ENCODE peak calls at places on chromosome 4, in eight cellular contexts. One of them, this sample, is unnamed.

GRCh38 chr4:69167300-69167699 is 47.2 kb downstream of the UGT2B11 start:
- DNase-seq in H1: no peak
- DNase-seq in cardiac fibroblast: peak; percentile 33
- DNase-seq in spleen: no peak
- DNase-seq in fibroblast of pulmonary artery: peak; percentile 20
- DNase-seq in fibroblast of lung: peak; percentile 35
- DNase-seq in epithelial cell of esophagus: no peak
- DNase-seq in choroid plexus epithelial cell: no peak
- DNase-seq in this sample: peak; percentile 3

GRCh38 chr4:108037884-108038283 is 48.2 kb downstream of the HADH start:
- DNase-seq in fibroblast of lung: no peak
- DNase-seq in epithelial cell of esophagus: peak; percentile 13
- DNase-seq in fibroblast of pulmonary artery: no peak
- DNase-seq in H1: no peak
- DNase-seq in choroid plexus epithelial cell: no peak
- DNase-seq in spleen: no peak
- DNase-seq in cardiac fibroblast: peak; percentile 7
- DNase-seq in this sample: no peak

GRCh38 chr4:103375278-103375677 is 177.1 kb upstream of the CENPE start:
- DNase-seq in fibroblast of pulmonary artery: peak; percentile 72
- DNase-seq in spleen: no peak
- DNase-seq in cardiac fibroblast: peak; percentile 71
- DNase-seq in choroid plexus epithelial cell: peak; percentile 58
- DNase-seq in fibroblast of lung: peak; percentile 76
- DNase-seq in epithelial cell of esophagus: peak; percentile 69
- DNase-seq in H1: no peak
- DNase-seq in this sample: no peak

GRCh38 chr4:73679836-73680235 is 59.6 kb upstream of the RASSF6 start:
- DNase-seq in cardiac fibroblast: peak; percentile 62
- DNase-seq in choroid plexus epithelial cell: peak; percentile 38
- DNase-seq in epithelial cell of esophagus: peak; percentile 41
- DNase-seq in spleen: no peak
- DNase-seq in H1: no peak
- DNase-seq in fibroblast of pulmonary artery: peak; percentile 75
- DNase-seq in fibroblast of lung: peak; percentile 87
- DNase-seq in this sample: no peak

GRCh38 chr4:28287837-28288236 is 1427.2 kb downstream of the STIM2 start:
- DNase-seq in fibroblast of lung: peak; percentile 95
- DNase-seq in H1: no peak
- DNase-seq in cardiac fibroblast: peak; percentile 99
- DNase-seq in choroid plexus epithelial cell: peak; percentile 97
- DNase-seq in epithelial cell of esophagus: peak; percentile 95
- DNase-seq in spleen: no peak
- DNase-seq in fibroblast of pulmonary artery: peak; percentile 95
- DNase-seq in this sample: peak; percentile 85

GRCh38 chr4:19577121-19577520 is 674.6 kb upstream of the SLIT2 start:
- DNase-seq in spleen: no peak
- DNase-seq in fibroblast of pulmonary artery: no peak
- DNase-seq in cardiac fibroblast: no peak
- DNase-seq in fibroblast of lung: peak; percentile 10
- DNase-seq in choroid plexus epithelial cell: peak; percentile 36
- DNase-seq in H1: no peak
- DNase-seq in epithelial cell of esophagus: no peak
- DNase-seq in this sample: peak; percentile 14

GRCh38 chr4:128653514-128654420 is 155.7 kb upstream of the JADE1 start:
- DNase-seq in spleen: no peak
- DNase-seq in H1: no peak
- DNase-seq in choroid plexus epithelial cell: peak; percentile 78
- DNase-seq in epithelial cell of esophagus: no peak
- DNase-seq in fibroblast of pulmonary artery: peak; percentile 87
- DNase-seq in fibroblast of lung: no peak
- DNase-seq in cardiac fibroblast: peak; percentile 24
- DNase-seq in this sample: peak; percentile 97

GRCh38 chr4:81136161-81136910 is 78.7 kb downstream of the PRKG2 start:
- DNase-seq in spleen: no peak
- DNase-seq in choroid plexus epithelial cell: peak; percentile 85
- DNase-seq in H1: no peak
- DNase-seq in cardiac fibroblast: peak; percentile 95
- DNase-seq in epithelial cell of esophagus: no peak
- DNase-seq in fibroblast of pulmonary artery: peak; percentile 96
- DNase-seq in fibroblast of lung: peak; percentile 93
- DNase-seq in this sample: peak; percentile 58

GRCh38 chr4:6469144-6469543 is 3.3 kb downstream of the PPP2R2C start:
- DNase-seq in epithelial cell of esophagus: no peak
- DNase-seq in H1: no peak
- DNase-seq in fibroblast of lung: no peak
- DNase-seq in fibroblast of pulmonary artery: no peak
- DNase-seq in cardiac fibroblast: no peak
- DNase-seq in choroid plexus epithelial cell: no peak
- DNase-seq in spleen: peak; percentile 17
- DNase-seq in this sample: no peak

GRCh38 chr4:74104145-74104544 is 5.2 kb upstream of the CXCL2 start:
- DNase-seq in cardiac fibroblast: no peak
- DNase-seq in spleen: no peak
- DNase-seq in choroid plexus epithelial cell: peak; percentile 22
- DNase-seq in epithelial cell of esophagus: no peak
- DNase-seq in fibroblast of pulmonary artery: peak; percentile 83
- DNase-seq in H1: no peak
- DNase-seq in fibroblast of lung: peak; percentile 55
- DNase-seq in this sample: peak; percentile 68

GRCh38 chr4:166657261-166657660 is 577.0 kb downstream of the SPOCK3 start:
- DNase-seq in epithelial cell of esophagus: peak; percentile 36
- DNase-seq in fibroblast of pulmonary artery: peak; percentile 52
- DNase-seq in fibroblast of lung: peak; percentile 78
- DNase-seq in cardiac fibroblast: peak; percentile 16
- DNase-seq in H1: no peak
- DNase-seq in choroid plexus epithelial cell: peak; percentile 30
- DNase-seq in spleen: no peak
- DNase-seq in this sample: no peak

GRCh38 chr4:15158410-15159091 is 156.3 kb downstream of the CPEB2 start:
- DNase-seq in fibroblast of pulmonary artery: no peak
- DNase-seq in epithelial cell of esophagus: peak; percentile 89
- DNase-seq in cardiac fibroblast: no peak
- DNase-seq in H1: no peak
- DNase-seq in choroid plexus epithelial cell: no peak
- DNase-seq in fibroblast of lung: no peak
- DNase-seq in spleen: no peak
- DNase-seq in this sample: no peak

GRCh38 chr4:91471280-91471679 is 832.5 kb upstream of the GRID2 start:
- DNase-seq in choroid plexus epithelial cell: no peak
- DNase-seq in fibroblast of pulmonary artery: no peak
- DNase-seq in cardiac fibroblast: no peak
- DNase-seq in spleen: peak; percentile 41
- DNase-seq in epithelial cell of esophagus: no peak
- DNase-seq in fibroblast of lung: no peak
- DNase-seq in H1: no peak
- DNase-seq in this sample: no peak

GRCh38 chr4:73721419-73721818 is 18.9 kb upstream of the CXCL8 start:
- DNase-seq in H1: no peak
- DNase-seq in fibroblast of lung: peak; percentile 78
- DNase-seq in cardiac fibroblast: peak; percentile 94
- DNase-seq in choroid plexus epithelial cell: peak; percentile 84
- DNase-seq in epithelial cell of esophagus: peak; percentile 82
- DNase-seq in fibroblast of pulmonary artery: peak; percentile 92
- DNase-seq in spleen: no peak
- DNase-seq in this sample: peak; percentile 91

GRCh38 chr4:100063355-100063754 is 113.3 kb upstream of the H2AZ1 start:
- DNase-seq in spleen: no peak
- DNase-seq in H1: no peak
- DNase-seq in epithelial cell of esophagus: peak; percentile 31
- DNase-seq in fibroblast of pulmonary artery: no peak
- DNase-seq in choroid plexus epithelial cell: no peak
- DNase-seq in cardiac fibroblast: peak; percentile 30
- DNase-seq in fibroblast of lung: no peak
- DNase-seq in this sample: no peak

GRCh38 chr4:118765399-118765798 is 70.5 kb downstream of the SEC24D start:
- DNase-seq in spleen: no peak
- DNase-seq in fibroblast of lung: peak; percentile 98
- DNase-seq in fibroblast of pulmonary artery: peak; percentile 97
- DNase-seq in choroid plexus epithelial cell: peak; percentile 99
- DNase-seq in epithelial cell of esophagus: peak; percentile 86
- DNase-seq in cardiac fibroblast: peak; percentile 96
- DNase-seq in H1: no peak
- DNase-seq in this sample: peak; percentile 96

GRCh38 chr4:57911203-57911602 is 801.0 kb upstream of the IGFBP7 start:
- DNase-seq in spleen: no peak
- DNase-seq in choroid plexus epithelial cell: no peak
- DNase-seq in epithelial cell of esophagus: no peak
- DNase-seq in cardiac fibroblast: no peak
- DNase-seq in H1: no peak
- DNase-seq in fibroblast of pulmonary artery: no peak
- DNase-seq in fibroblast of lung: no peak
- DNase-seq in this sample: no peak

GRCh38 chr4:84878090-84878489 is 88.4 kb downstream of the WDFY3 start:
- DNase-seq in H1: no peak
- DNase-seq in spleen: no peak
- DNase-seq in epithelial cell of esophagus: peak; percentile 69
- DNase-seq in cardiac fibroblast: peak; percentile 96
- DNase-seq in choroid plexus epithelial cell: peak; percentile 87
- DNase-seq in fibroblast of lung: peak; percentile 89
- DNase-seq in fibroblast of pulmonary artery: peak; percentile 85
- DNase-seq in this sample: peak; percentile 82

DNA sequence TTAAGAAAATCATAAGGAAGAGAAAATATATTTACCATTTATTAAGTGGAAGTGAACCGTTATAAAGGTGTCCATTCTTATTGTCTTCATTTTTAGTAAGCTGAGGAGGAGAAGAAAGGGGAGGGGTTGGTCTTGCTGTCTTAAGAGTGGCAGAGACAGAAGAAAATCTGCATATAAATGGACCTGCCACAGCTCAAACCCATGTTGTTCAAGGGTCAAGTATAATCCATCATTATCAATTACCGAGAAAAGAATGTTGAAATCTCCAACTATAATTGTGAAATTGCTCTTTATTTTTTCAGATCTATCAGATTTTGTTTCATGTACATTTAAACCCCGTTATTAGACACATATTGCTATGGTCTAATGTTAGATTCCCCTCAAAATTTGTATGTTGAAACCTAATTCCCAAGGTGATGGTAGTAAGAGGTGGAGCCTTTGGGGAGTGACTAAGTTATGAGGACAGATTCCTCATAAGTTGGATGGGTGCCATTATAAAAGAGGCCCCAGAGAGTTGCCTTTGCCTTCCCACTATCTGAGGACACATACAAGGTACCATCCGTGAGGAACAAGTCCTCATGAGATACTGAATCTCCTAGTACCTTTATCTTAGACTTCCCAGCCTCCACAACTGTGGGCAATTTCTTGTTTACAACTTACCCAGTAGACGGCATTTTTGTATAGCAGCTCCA is 58.5 kb upstream of the SMAD1 start:
- DNase-seq in choroid plexus epithelial cell: no peak
- DNase-seq in fibroblast of pulmonary artery: no peak
- DNase-seq in spleen: no peak
- DNase-seq in cardiac fibroblast: peak; percentile 22
- DNase-seq in fibroblast of lung: no peak
- DNase-seq in H1: no peak
- DNase-seq in epithelial cell of esophagus: peak; percentile 18
- DNase-seq in this sample: no peak
- TF ChIP-seq CTCF in choroid plexus epithelial cell: no peak
- TF ChIP-seq CTCF in fibroblast of pulmonary artery: no peak
- TF ChIP-seq CTCF in spleen: no peak
- TF ChIP-seq CTCF in cardiac fibroblast: no peak
- TF ChIP-seq CTCF in fibroblast of lung: no peak
- TF ChIP-seq CTCF in H1: no peak
- TF ChIP-seq CTCF in epithelial cell of esophagus: no peak
- TF ChIP-seq CTCF in this sample: no peak

GRCh38 chr4:76979236-76979635 is 29.7 kb downstream of the SEPTIN11 start:
- DNase-seq in epithelial cell of esophagus: no peak
- DNase-seq in choroid plexus epithelial cell: no peak
- DNase-seq in cardiac fibroblast: no peak
- DNase-seq in fibroblast of pulmonary artery: no peak
- DNase-seq in spleen: no peak
- DNase-seq in H1: no peak
- DNase-seq in fibroblast of lung: no peak
- DNase-seq in this sample: no peak

GRCh38 chr4:76977113-76977512 is 27.6 kb downstream of the SEPTIN11 start:
- DNase-seq in H1: no peak
- DNase-seq in choroid plexus epithelial cell: no peak
- DNase-seq in cardiac fibroblast: no peak
- DNase-seq in spleen: no peak
- DNase-seq in epithelial cell of esophagus: no peak
- DNase-seq in fibroblast of pulmonary artery: no peak
- DNase-seq in fibroblast of lung: no peak
- DNase-seq in this sample: no peak

GRCh38 chr4:76974150-76974549 is 24.6 kb downstream of the SEPTIN11 start:
- DNase-seq in spleen: no peak
- DNase-seq in fibroblast of lung: peak; percentile 54
- DNase-seq in H1: no peak
- DNase-seq in fibroblast of pulmonary artery: no peak
- DNase-seq in cardiac fibroblast: peak; percentile 54
- DNase-seq in epithelial cell of esophagus: no peak
- DNase-seq in choroid plexus epithelial cell: no peak
- DNase-seq in this sample: no peak

GRCh38 chr4:76980280-76980679 is 30.7 kb downstream of the SEPTIN11 start:
- DNase-seq in spleen: no peak
- DNase-seq in fibroblast of lung: no peak
- DNase-seq in choroid plexus epithelial cell: no peak
- DNase-seq in cardiac fibroblast: no peak
- DNase-seq in H1: no peak
- DNase-seq in epithelial cell of esophagus: no peak
- DNase-seq in fibroblast of pulmonary artery: no peak
- DNase-seq in this sample: peak; percentile 76

GRCh38 chr4:76977731-76978350 is 28.3 kb downstream of the SEPTIN11 start:
- DNase-seq in fibroblast of pulmonary artery: peak; percentile 69
- DNase-seq in fibroblast of lung: peak; percentile 91
- DNase-seq in cardiac fibroblast: peak; percentile 85
- DNase-seq in spleen: no peak
- DNase-seq in epithelial cell of esophagus: peak; percentile 61
- DNase-seq in choroid plexus epithelial cell: peak; percentile 84
- DNase-seq in H1: no peak
- DNase-seq in this sample: peak; percentile 76
- H3K4me3 ChIP-seq in fibroblast of pulmonary artery: no peak overlapping the region
- H3K4me3 ChIP-seq in fibroblast of lung: no peak overlapping the region
- H3K4me3 ChIP-seq in cardiac fibroblast: no peak overlapping the region
- H3K4me3 ChIP-seq in spleen: no peak overlapping the region
- H3K4me3 ChIP-seq in epithelial cell of esophagus: no peak overlapping the region
- H3K4me3 ChIP-seq in choroid plexus epithelial cell: no peak overlapping the region
- H3K4me3 ChIP-seq in H1: no peak overlapping the region
- H3K4me3 ChIP-seq in this sample: no peak overlapping the region

DNA sequence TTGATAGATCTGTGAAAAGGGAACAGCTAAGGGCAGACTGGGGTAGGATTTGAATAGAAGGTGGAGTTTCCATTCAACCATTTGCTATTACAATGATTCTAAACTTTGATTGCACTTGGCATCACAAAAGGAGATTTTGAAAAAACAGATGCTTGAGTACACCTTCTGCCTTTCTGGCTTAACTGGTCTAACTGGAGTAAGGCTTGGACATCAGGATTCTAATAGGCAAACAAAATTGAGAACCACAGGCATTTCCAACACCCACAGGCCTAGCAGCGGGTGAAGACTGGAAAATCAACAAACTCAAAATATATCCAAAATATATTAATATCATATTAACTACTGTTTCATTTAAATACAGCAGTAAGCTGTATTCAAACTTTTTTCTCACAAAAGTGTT is 1.9 kb upstream of the VEGFC start:
- DNase-seq in choroid plexus epithelial cell: no peak
- DNase-seq in fibroblast of pulmonary artery: no peak
- DNase-seq in spleen: no peak
- DNase-seq in H1: no peak
- DNase-seq in fibroblast of lung: no peak
- DNase-seq in cardiac fibroblast: no peak
- DNase-seq in epithelial cell of esophagus: peak; percentile 85
- DNase-seq in this sample: no peak
- TF ChIP-seq CTCF in choroid plexus epithelial cell: no peak
- TF ChIP-seq CTCF in fibroblast of pulmonary artery: no peak
- TF ChIP-seq CTCF in spleen: no peak
- TF ChIP-seq CTCF in H1: no peak
- TF ChIP-seq CTCF in fibroblast of lung: no peak
- TF ChIP-seq CTCF in cardiac fibroblast: no peak
- TF ChIP-seq CTCF in epithelial cell of esophagus: no peak
- TF ChIP-seq CTCF in this sample: no peak

GRCh38 chr4:1718095-1718850 is 2.9 kb downstream of the TMEM129 start:
- DNase-seq in fibroblast of pulmonary artery: no peak
- DNase-seq in choroid plexus epithelial cell: no peak
- DNase-seq in spleen: peak; percentile 85
- DNase-seq in H1: no peak
- DNase-seq in cardiac fibroblast: no peak
- DNase-seq in fibroblast of lung: no peak
- DNase-seq in epithelial cell of esophagus: no peak
- DNase-seq in this sample: no peak
- H3K4me3 ChIP-seq in fibroblast of pulmonary artery: no peak overlapping the region
- H3K4me3 ChIP-seq in choroid plexus epithelial cell: no peak overlapping the region
- H3K4me3 ChIP-seq in spleen: no peak overlapping the region
- H3K4me3 ChIP-seq in H1: no peak overlapping the region
- H3K4me3 ChIP-seq in cardiac fibroblast: no peak overlapping the region
- H3K4me3 ChIP-seq in fibroblast of lung: no peak overlapping the region
- H3K4me3 ChIP-seq in epithelial cell of esophagus: no peak overlapping the region
- H3K4me3 ChIP-seq in this sample: no peak overlapping the region

This sample was measured in fibroblast of villous mesenchyme.